ENCODE peak calls at places on chromosome X, in eight cellular contexts. Q is CD8-positive, alpha-beta T cell; X is esophagus squamous epithelium; T is right cardiac atrium; Y is effector memory CD4-positive, alpha-beta T cell; S is lung; B is adrenal gland; Z is cardiac muscle cell. W is an unnamed sample.

GRCh38 chrX:23871905-23872546 is 35.7 kb downstream of the APOO start:
- DNase-seq in T (no peak), Q (no peak), Y (no peak), S (no peak), X (no peak), Z (no peak), B (no peak), W (no peak)

GRCh38 chrX:12241026-12241425 is 102.8 kb downstream of the FRMPD4 start:
- DNase-seq in Z (peak; percentile 21), X (no peak), B (no peak), Y (no peak), S (no peak), T (no peak), Q (no peak), W (no peak)

GRCh38 chrX:110123331-110123782 is 120.4 kb downstream of the TMEM164 start:
- DNase-seq in Q (no peak), S (no peak), T (no peak), Z (peak; percentile 41), X (no peak), Y (no peak), B (no peak), W (no peak)

GRCh38 chrX:3271485-3272186 is 74.8 kb downstream of the MXRA5 start:
- DNase-seq in Z (peak; percentile 78), S (no peak), Y (no peak), B (no peak), X (no peak), Q (no peak), T (no peak), W (no peak)

GRCh38 chrX:42577936-42578335 is 200.0 kb downstream of the PPP1R2C start:
- DNase-seq in B (no peak), Y (no peak), X (no peak), S (no peak), T (no peak), Z (peak; percentile 9), Q (no peak), W (no peak)

GRCh38 chrX:15430584-15430983 is 46.4 kb upstream of the VEGFD start:
- DNase-seq in T (no peak), Z (no peak), X (no peak), S (no peak), B (no peak), Y (no peak), Q (no peak), W (no peak)

GRCh38 chrX:7233632-7234406 is 85.9 kb upstream of the PUDP start:
- DNase-seq in T (no peak), X (no peak), Y (no peak), B (no peak), Q (no peak), S (no peak), Z (no peak), W (no peak)

GRCh38 chrX:40097101-40097491 is 662 bp downstream of the BCOR start:
- DNase-seq in Q (no peak), X (no peak), T (peak; percentile 60), Z (peak; percentile 25), S (no peak), B (no peak), Y (no peak), W (no peak)

GRCh38 chrX:3371163-3371562 is 24.7 kb upstream of the MXRA5 start:
- DNase-seq in Y (no peak), X (no peak), T (no peak), Z (no peak), Q (no peak), B (no peak), S (no peak), W (no peak)

GRCh38 chrX:31061091-31061490 is 10.8 kb downstream of the FTHL17 start:
- DNase-seq in S (no peak), B (no peak), X (no peak), Q (no peak), Y (no peak), T (no peak), Z (no peak), W (no peak)

GRCh38 chrX:134948333-134949241 is 42.2 kb upstream of the SMIM10 start:
- DNase-seq in T (no peak), S (no peak), B (peak; percentile 22), Y (no peak), Z (peak; percentile 80), X (no peak), Q (no peak), W (no peak)

GRCh38 chrX:128804828-128805227 is 718.5 kb downstream of the SMARCA1 start:
- DNase-seq in B (no peak), Z (no peak), Q (no peak), Y (no peak), T (no peak), X (no peak), S (no peak), W (no peak)

GRCh38 chrX:134971926-134972325 is 18.9 kb upstream of the SMIM10 start:
- DNase-seq in Z (no peak), B (no peak), Q (no peak), X (no peak), Y (no peak), T (no peak), S (no peak), W (no peak)

GRCh38 chrX:137194164-137194563 is 160.4 kb upstream of the GPR101 start:
- DNase-seq in T (no peak), S (no peak), Q (no peak), X (no peak), Y (no peak), Z (peak; percentile 6), B (peak; percentile 15), W (peak; percentile 10)

GRCh38 chrX:112218388-112218787 is 135.8 kb upstream of the TRPC5 start:
- DNase-seq in X (no peak), Y (no peak), Q (no peak), Z (no peak), T (no peak), S (no peak), B (no peak), W (no peak)

GRCh38 chrX:9745417-9746115 is 20.1 kb downstream of the GPR143 start:
- DNase-seq in Q (no peak), B (peak; percentile 43), Z (peak; percentile 78), S (no peak), X (no peak), Y (no peak), T (peak; percentile 30), W (no peak)

GRCh38 chrX:149392896-149393295 is 112.2 kb downstream of the IDS start:
- DNase-seq in Q (no peak), X (no peak), T (no peak), Y (no peak), Z (no peak), S (no peak), B (no peak), W (no peak)

GRCh38 chrX:80879143-80879542 is 69.5 kb upstream of the BRWD3 start:
- DNase-seq in Y (no peak), Z (no peak), B (peak; percentile 20), Q (no peak), X (no peak), S (no peak), T (peak; percentile 37), W (no peak)

GRCh38 chrX:31435592-31435991 is 363.8 kb upstream of the FTHL17 start:
- DNase-seq in S (no peak), Q (no peak), Z (peak; percentile 46), T (peak; percentile 48), B (no peak), X (no peak), Y (no peak), W (no peak)

GRCh38 chrX:118571829-118572228 is 76.2 kb downstream of the DOCK11 start:
- DNase-seq in X (no peak), S (no peak), Q (no peak), Z (peak; percentile 69), Y (no peak), T (no peak), B (no peak), W (no peak)

GRCh38 chrX:96771500-96771899 is 86.9 kb downstream of the DIAPH2 start:
- DNase-seq in S (no peak), Y (no peak), Z (no peak), Q (no peak), T (no peak), X (no peak), B (no peak), W (no peak)
- H3K27ac ChIP-seq in S (no peak overlapping the region), Y (no peak overlapping the region), Z (no peak overlapping the region), Q (no peak overlapping the region), T (no peak overlapping the region), X (no peak overlapping the region), B (no peak overlapping the region), W (no peak overlapping the region)

DNA sequence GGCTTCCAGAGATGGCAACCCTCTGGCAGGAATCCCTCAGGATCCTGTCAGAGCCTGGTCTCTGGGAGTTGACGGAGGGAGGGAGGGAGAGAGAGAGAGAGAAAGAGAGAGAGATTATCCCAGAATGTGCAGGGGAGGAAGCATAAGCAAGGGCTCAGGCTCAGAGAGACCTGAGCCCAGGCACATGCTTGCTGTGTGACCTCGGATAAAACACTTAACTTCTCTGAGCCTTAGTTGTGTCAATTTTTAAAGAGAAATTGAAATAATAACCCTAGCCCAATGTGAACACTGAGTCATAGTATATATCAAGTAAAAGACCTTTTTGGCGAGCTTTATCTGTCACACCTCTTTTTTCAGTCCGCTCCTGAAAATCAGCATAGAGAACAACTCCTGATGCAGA is 473 bp upstream of the USP51 start:
- DNase-seq in T (no peak), B (no peak), Z (no peak), X (no peak), Q (no peak), Y (no peak), S (no peak), W (no peak)
- H3K4me3 ChIP-seq in T (peak overlapping the region; percentile 92), B (no peak overlapping the region), Z (peak overlapping the region; percentile 68), X (peak overlapping the region; percentile 76), Q (peak overlapping the region; percentile 90), Y (no peak overlapping the region), S (peak overlapping the region; percentile 43), W (peak overlapping the region; percentile 52)

GRCh38 chrX:88416965-88417364 is 330.1 kb upstream of the CPXCR1 start:
- DNase-seq in B (no peak), S (no peak), T (no peak), Z (no peak), X (no peak), Y (no peak), Q (no peak), W (no peak)

GRCh38 chrX:88416002-88416401 is 331.0 kb upstream of the CPXCR1 start:
- DNase-seq in S (no peak), B (no peak), Z (no peak), Y (no peak), X (no peak), Q (no peak), T (no peak), W (no peak)
- H3K27ac ChIP-seq in S (no peak overlapping the region), B (no peak overlapping the region), Z (no peak overlapping the region), Y (no peak overlapping the region), X (no peak overlapping the region), Q (no peak overlapping the region), T (no peak overlapping the region), W (no peak overlapping the region)

DNA sequence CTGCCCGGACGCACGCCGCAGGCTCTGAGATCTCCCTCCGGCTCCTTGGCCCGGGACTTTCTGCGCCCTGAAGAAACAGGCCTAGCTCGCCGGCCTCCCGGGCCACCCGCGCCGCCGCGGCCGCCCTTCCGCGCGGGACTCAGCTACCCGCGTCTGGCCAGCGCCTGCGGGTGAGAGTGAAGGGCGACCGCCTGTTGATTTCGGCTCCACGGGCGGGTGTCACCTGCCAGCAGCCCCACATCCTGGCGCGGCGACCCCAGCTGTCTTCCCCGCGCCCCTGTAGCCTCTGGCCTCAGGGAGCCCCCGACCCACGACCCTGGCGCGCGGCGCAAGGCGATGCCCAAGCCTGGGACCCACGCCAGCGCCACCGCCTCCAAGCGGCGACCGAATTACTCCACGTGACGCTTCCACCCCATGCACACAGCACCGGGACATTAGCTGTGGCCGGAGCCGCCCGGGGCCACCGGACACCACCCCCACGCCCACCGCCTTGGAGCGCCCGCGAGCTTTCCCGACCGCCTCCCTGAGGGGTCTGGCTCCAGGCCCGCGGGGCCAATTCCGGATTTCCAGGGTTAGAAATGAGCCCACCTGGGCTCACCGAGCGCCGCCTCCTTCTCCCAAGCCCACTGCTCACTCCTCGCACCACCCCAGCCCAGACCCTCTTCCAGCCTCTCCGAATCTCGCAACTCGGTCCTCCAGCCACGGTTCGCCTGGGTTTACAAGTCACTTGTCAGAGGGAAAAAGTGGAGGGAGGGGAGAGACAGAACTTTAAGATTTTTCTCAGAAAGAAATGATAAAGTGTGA is 10.2 kb downstream of the ARX start:
- DNase-seq in X (no peak), T (peak; percentile 41), B (no peak), Q (no peak), Z (no peak), S (no peak), Y (no peak), W (no peak)
- H3K4me3 ChIP-seq in X (peak overlapping the region; percentile 46), T (peak overlapping the region; percentile 29), B (no peak overlapping the region), Q (no peak overlapping the region), Z (peak overlapping the region; percentile 10), S (no peak overlapping the region), Y (no peak overlapping the region), W (no peak overlapping the region)